ENCODE peak calls at places on chromosomes 4 and X, in nine cellular contexts. L is GM10248; B is activated CD4-positive, alpha-beta T cell treated with anti-CD3 and anti-CD28 coated beads for 4 hours; A is SW480; D is iris pigment epithelial cell; X is activated T-helper 1 cell treated with Interleukin-2 at 50 U/mL for 16 hours; N is substantia nigra; R is stimulated activated CD8-positive, alpha-beta memory T cell treated with anti-CD3 and anti-CD28 coated beads, Interleukin-4, amount 100 ng/mL, for 1 hour; P is immature natural killer cell. V is an unnamed sample.
A peak's percentile ranks its signal among the peaks of the same experiment; 100 is the strongest.

GRCh38 chr4:142845293-142846070 is 619 bp downstream of the INPP4B start:
- DNase-seq in L (peak; percentile 5), B (peak; percentile 2), A (no peak), D (peak; percentile 8), X (no peak), N (no peak), R (no peak), P (no peak), V (peak; percentile 59)

GRCh38 chr4:131052646-131053045 is 1956.7 kb downstream of the C4orf33 start:
- DNase-seq in L (no peak), B (no peak), A (no peak), D (peak; percentile 29), X (no peak), N (no peak), R (no peak), P (no peak), V (no peak)

GRCh38 chr4:42104521-42104920 is 47.9 kb downstream of the BEND4 start:
- DNase-seq in L (no peak), B (no peak), A (no peak), D (peak; percentile 79), X (no peak), N (no peak), R (no peak), P (no peak), V (no peak)

GRCh38 chrX:123860983-123861382 is 1.1 kb downstream of the XIAP start:
- DNase-seq in L (no peak), B (no peak), A (no peak), D (peak; percentile 30), X (no peak), N (no peak), R (no peak), P (no peak), V (peak; percentile 21)

GRCh38 chr4:40190880-40191815 is 5.7 kb upstream of the RHOH start:
- DNase-seq in L (no peak), B (no peak), A (no peak), D (no peak), X (no peak), N (no peak), R (no peak), P (no peak), V (no peak)

GRCh38 chr4:10917475-10918103 is 233.0 kb upstream of the CLNK start:
- DNase-seq in L (no peak), B (no peak), A (no peak), D (no peak), X (no peak), N (no peak), R (no peak), P (no peak), V (no peak)

GRCh38 chrX:71619193-71619592 is 882 bp upstream of the CXCR3 start:
- DNase-seq in L (peak; percentile 38), B (peak; percentile 68), A (no peak), D (no peak), X (peak; percentile 29), N (no peak), R (no peak), P (peak; percentile 57), V (no peak)

GRCh38 chr4:184812651-184813181 is 13.1 kb downstream of the ACSL1 start:
- DNase-seq in L (no peak), B (no peak), A (no peak), D (peak; percentile 81), X (no peak), N (no peak), R (no peak), P (no peak), V (no peak)

GRCh38 chr4:138039010-138039409 is 203.1 kb downstream of the SLC7A11 start:
- DNase-seq in L (no peak), B (no peak), A (no peak), D (peak; percentile 89), X (no peak), N (no peak), R (no peak), P (no peak), V (no peak)

GRCh38 chrX:136464589-136464988 is 23.2 kb upstream of the BRS3 start:
- DNase-seq in L (no peak), B (no peak), A (no peak), D (no peak), X (no peak), N (no peak), R (no peak), P (no peak), V (no peak)

GRCh38 chrX:30910124-30910860 is 21.2 kb upstream of the TAB3 start:
- DNase-seq in L (no peak), B (no peak), A (no peak), D (peak; percentile 14), X (no peak), N (no peak), R (no peak), P (no peak), V (no peak)

GRCh38 chrX:129876734-129877395 is 29.1 kb upstream of the UTP14A start:
- DNase-seq in L (no peak), B (no peak), A (peak; percentile 88), D (peak; percentile 61), X (no peak), N (no peak), R (no peak), P (no peak), V (no peak)

GRCh38 chr4:98623126-98623802 is 35.1 kb downstream of the TSPAN5 start:
- DNase-seq in L (no peak), B (no peak), A (peak; percentile 3), D (no peak), X (no peak), N (no peak), R (no peak), P (no peak), V (no peak)

GRCh38 chr4:31442236-31442635 is 722.1 kb downstream of the PCDH7 start:
- DNase-seq in L (no peak), B (no peak), A (no peak), D (no peak), X (no peak), N (no peak), R (no peak), P (no peak), V (no peak)

GRCh38 chr4:127609484-127609883 is 23.3 kb upstream of the INTU start:
- DNase-seq in L (no peak), B (no peak), A (no peak), D (no peak), X (no peak), N (no peak), R (no peak), P (no peak), V (no peak)

GRCh38 chr4:109816082-109816442 is 500 bp downstream of the GAR1 start:
- DNase-seq in L (peak; percentile 13), B (peak; percentile 53), A (no peak), D (no peak), X (peak; percentile 14), N (no peak), R (peak; percentile 5), P (peak; percentile 71), V (no peak)

GRCh38 chrX:107448625-107449468 is 605 bp upstream of the FRMPD3 start:
- DNase-seq in L (no peak), B (no peak), A (peak; percentile 26), D (no peak), X (no peak), N (no peak), R (no peak), P (no peak), V (peak; percentile 41)

GRCh38 chr4:138216272-138216867 is 25.8 kb downstream of the SLC7A11 start:
- DNase-seq in L (no peak), B (no peak), A (no peak), D (no peak), X (no peak), N (no peak), R (no peak), P (no peak), V (no peak)

GRCh38 chr4:152138451-152138850 is 377.6 kb upstream of the GATB start:
- DNase-seq in L (no peak), B (peak; percentile 11), A (no peak), D (no peak), X (peak; percentile 8), N (no peak), R (no peak), P (no peak), V (peak; percentile 13)

GRCh38 chr4:39061450-39061849 is 582 bp upstream of the KLHL5 start:
- DNase-seq in L (no peak), B (no peak), A (no peak), D (no peak), X (no peak), N (no peak), R (no peak), P (no peak), V (no peak)

GRCh38 chr4:99652596-99653436 is 4.8 kb downstream of the C4orf54 start:
- DNase-seq in L (no peak), B (no peak), A (no peak), D (no peak), X (no peak), N (no peak), R (no peak), P (no peak), V (no peak)

GRCh38 chr4:109873791-109874514 is 26.0 kb downstream of the LRIT3 start:
- DNase-seq in L (no peak), B (no peak), A (peak; percentile 17), D (no peak), X (no peak), N (no peak), R (no peak), P (no peak), V (no peak)

GRCh38 chr4:159401791-159402380 is 299.0 kb downstream of the RAPGEF2 start:
- DNase-seq in L (no peak), B (no peak), A (peak; percentile 22), D (peak; percentile 97), X (no peak), N (no peak), R (no peak), P (no peak), V (no peak)

GRCh38 chr4:57064811-57065711 is 45.1 kb downstream of the IGFBP7 start:
- DNase-seq in L (no peak), B (no peak), A (no peak), D (peak; percentile 96), X (no peak), N (no peak), R (no peak), P (no peak), V (no peak)

GRCh38 chr4:74473155-74473811 is 28.3 kb downstream of the AREG start:
- DNase-seq in L (no peak), B (no peak), A (no peak), D (peak; percentile 96), X (no peak), N (no peak), R (no peak), P (no peak), V (no peak)

GRCh38 chr4:175671491-175671934 is 140.6 kb downstream of the GPM6A start:
- DNase-seq in L (peak; percentile 10), B (no peak), A (no peak), D (peak; percentile 3), X (no peak), N (no peak), R (no peak), P (no peak), V (peak; percentile 74)

GRCh38 chr4:75513529-75514130 is 573 bp downstream of the RCHY1 start:
- DNase-seq in L (no peak), B (no peak), A (peak; percentile 6), D (peak; percentile 20), X (no peak), N (no peak), R (no peak), P (no peak), V (no peak)